ENCODE peak calls at places on chromosomes 2 and 18, in nine cellular contexts. One of them, this sample, is unnamed.

GRCh38 chr2:233445152-233445830 is 91.0 kb downstream of the DGKD start:
- DNase-seq in cardiac muscle cell: no peak
- DNase-seq in cardiac fibroblast: no peak
- DNase-seq in chondrocyte: no peak
- DNase-seq in choroid plexus epithelial cell: no peak
- DNase-seq in HFFc6: no peak
- DNase-seq in AG04450: no peak
- DNase-seq in MCF 10A: no peak
- DNase-seq in brain microvascular endothelial cell: no peak
- DNase-seq in this sample: no peak

GRCh38 chr2:15730545-15731212 is 139.0 kb downstream of the DDX1 start:
- DNase-seq in cardiac muscle cell: peak
- DNase-seq in cardiac fibroblast: peak
- DNase-seq in chondrocyte: peak
- DNase-seq in choroid plexus epithelial cell: peak
- DNase-seq in HFFc6: peak
- DNase-seq in AG04450: peak
- DNase-seq in MCF 10A: peak
- DNase-seq in brain microvascular endothelial cell: peak
- DNase-seq in this sample: peak

GRCh38 chr18:79614211-79615028 is 65.2 kb upstream of the CTDP1 start:
- DNase-seq in cardiac muscle cell: no peak
- DNase-seq in cardiac fibroblast: no peak
- DNase-seq in chondrocyte: peak
- DNase-seq in choroid plexus epithelial cell: no peak
- DNase-seq in HFFc6: no peak
- DNase-seq in AG04450: no peak
- DNase-seq in MCF 10A: no peak
- DNase-seq in brain microvascular endothelial cell: no peak
- DNase-seq in this sample: no peak

GRCh38 chr2:180999274-180999964 is 19.0 kb downstream of the UBE2E3 start:
- DNase-seq in cardiac muscle cell: no peak
- DNase-seq in cardiac fibroblast: peak
- DNase-seq in chondrocyte: no peak
- DNase-seq in choroid plexus epithelial cell: no peak
- DNase-seq in HFFc6: no peak
- DNase-seq in AG04450: no peak
- DNase-seq in MCF 10A: peak
- DNase-seq in brain microvascular endothelial cell: no peak
- DNase-seq in this sample: no peak

GRCh38 chr2:173150963-173151362 is 75.3 kb downstream of the MAP3K20 start:
- DNase-seq in cardiac muscle cell: no peak
- DNase-seq in cardiac fibroblast: no peak
- DNase-seq in chondrocyte: no peak
- DNase-seq in choroid plexus epithelial cell: no peak
- DNase-seq in HFFc6: no peak
- DNase-seq in AG04450: no peak
- DNase-seq in MCF 10A: no peak
- DNase-seq in brain microvascular endothelial cell: no peak
- DNase-seq in this sample: no peak

GRCh38 chr2:237514474-237515130 is 27.6 kb downstream of the MLPH start:
- DNase-seq in cardiac muscle cell: peak
- DNase-seq in cardiac fibroblast: no peak
- DNase-seq in chondrocyte: peak
- DNase-seq in choroid plexus epithelial cell: no peak
- DNase-seq in HFFc6: no peak
- DNase-seq in AG04450: no peak
- DNase-seq in MCF 10A: no peak
- DNase-seq in brain microvascular endothelial cell: no peak
- DNase-seq in this sample: no peak

GRCh38 chr2:88620015-88620414 is 7.2 kb downstream of the EIF2AK3 start:
- DNase-seq in cardiac muscle cell: no peak
- DNase-seq in cardiac fibroblast: no peak
- DNase-seq in chondrocyte: no peak
- DNase-seq in choroid plexus epithelial cell: no peak
- DNase-seq in HFFc6: no peak
- DNase-seq in AG04450: no peak
- DNase-seq in MCF 10A: no peak
- DNase-seq in brain microvascular endothelial cell: no peak
- DNase-seq in this sample: no peak

GRCh38 chr2:140178224-140178623 is 1398.0 kb upstream of the NXPH2 start:
- DNase-seq in cardiac muscle cell: no peak
- DNase-seq in cardiac fibroblast: peak
- DNase-seq in chondrocyte: no peak
- DNase-seq in choroid plexus epithelial cell: peak
- DNase-seq in HFFc6: no peak
- DNase-seq in AG04450: no peak
- DNase-seq in MCF 10A: no peak
- DNase-seq in brain microvascular endothelial cell: no peak
- DNase-seq in this sample: peak

GRCh38 chr18:76056467-76057194 is 438.4 kb downstream of the ZNF516 start:
- DNase-seq in cardiac muscle cell: no peak
- DNase-seq in cardiac fibroblast: peak
- DNase-seq in chondrocyte: no peak
- DNase-seq in choroid plexus epithelial cell: no peak
- DNase-seq in HFFc6: no peak
- DNase-seq in AG04450: no peak
- DNase-seq in MCF 10A: no peak
- DNase-seq in brain microvascular endothelial cell: no peak
- DNase-seq in this sample: no peak

GRCh38 chr2:220892018-220892634 is 680.0 kb downstream of the EPHA4 start:
- DNase-seq in cardiac muscle cell: no peak
- DNase-seq in cardiac fibroblast: no peak
- DNase-seq in chondrocyte: no peak
- DNase-seq in choroid plexus epithelial cell: no peak
- DNase-seq in HFFc6: no peak
- DNase-seq in AG04450: no peak
- DNase-seq in MCF 10A: no peak
- DNase-seq in brain microvascular endothelial cell: no peak
- DNase-seq in this sample: no peak

GRCh38 chr18:27921904-27922541 is 254.9 kb downstream of the CDH2 start:
- DNase-seq in cardiac muscle cell: peak
- DNase-seq in cardiac fibroblast: peak
- DNase-seq in chondrocyte: no peak
- DNase-seq in choroid plexus epithelial cell: peak
- DNase-seq in HFFc6: peak
- DNase-seq in AG04450: peak
- DNase-seq in MCF 10A: peak
- DNase-seq in brain microvascular endothelial cell: peak
- DNase-seq in this sample: peak

GRCh38 chr2:74847075-74847858 is 13.3 kb downstream of the HK2 start:
- DNase-seq in cardiac muscle cell: no peak
- DNase-seq in cardiac fibroblast: peak
- DNase-seq in chondrocyte: no peak
- DNase-seq in choroid plexus epithelial cell: no peak
- DNase-seq in HFFc6: no peak
- DNase-seq in AG04450: no peak
- DNase-seq in MCF 10A: no peak
- DNase-seq in brain microvascular endothelial cell: no peak
- DNase-seq in this sample: no peak

GRCh38 chr2:160505236-160505635 is 11.6 kb upstream of the RBMS1 start:
- DNase-seq in cardiac muscle cell: no peak
- DNase-seq in cardiac fibroblast: no peak
- DNase-seq in chondrocyte: no peak
- DNase-seq in choroid plexus epithelial cell: no peak
- DNase-seq in HFFc6: no peak
- DNase-seq in AG04450: no peak
- DNase-seq in MCF 10A: peak
- DNase-seq in brain microvascular endothelial cell: no peak
- DNase-seq in this sample: no peak

GRCh38 chr18:14974576-14974975 is 226.6 kb downstream of the ANKRD30B start:
- DNase-seq in cardiac muscle cell: no peak
- DNase-seq in cardiac fibroblast: no peak
- DNase-seq in chondrocyte: no peak
- DNase-seq in choroid plexus epithelial cell: no peak
- DNase-seq in HFFc6: no peak
- DNase-seq in AG04450: no peak
- DNase-seq in MCF 10A: peak
- DNase-seq in brain microvascular endothelial cell: no peak
- DNase-seq in this sample: no peak

GRCh38 chr18:26086959-26087358 is 3.5 kb downstream of the SS18 start:
- DNase-seq in cardiac muscle cell: no peak
- DNase-seq in cardiac fibroblast: no peak
- DNase-seq in chondrocyte: no peak
- DNase-seq in choroid plexus epithelial cell: no peak
- DNase-seq in HFFc6: no peak
- DNase-seq in AG04450: no peak
- DNase-seq in MCF 10A: no peak
- DNase-seq in brain microvascular endothelial cell: no peak
- DNase-seq in this sample: no peak
- TF ChIP-seq CTCF in cardiac muscle cell: no peak
- TF ChIP-seq CTCF in cardiac fibroblast: no peak
- TF ChIP-seq CTCF in chondrocyte: no peak
- TF ChIP-seq CTCF in choroid plexus epithelial cell: no peak
- TF ChIP-seq CTCF in HFFc6: no peak
- TF ChIP-seq CTCF in AG04450: no peak
- TF ChIP-seq CTCF in MCF 10A: no peak
- TF ChIP-seq CTCF in brain microvascular endothelial cell: no peak
- TF ChIP-seq CTCF in this sample: no peak

GRCh38 chr2:28155627-28156026 is 237.0 kb upstream of the FOSL2 start:
- DNase-seq in cardiac muscle cell: no peak
- DNase-seq in cardiac fibroblast: no peak
- DNase-seq in chondrocyte: no peak
- DNase-seq in choroid plexus epithelial cell: no peak
- DNase-seq in HFFc6: no peak
- DNase-seq in AG04450: no peak
- DNase-seq in MCF 10A: peak
- DNase-seq in brain microvascular endothelial cell: no peak
- DNase-seq in this sample: no peak
- TF ChIP-seq CTCF in cardiac muscle cell: peak
- TF ChIP-seq CTCF in cardiac fibroblast: peak
- TF ChIP-seq CTCF in chondrocyte: peak
- TF ChIP-seq CTCF in choroid plexus epithelial cell: peak
- TF ChIP-seq CTCF in HFFc6: peak
- TF ChIP-seq CTCF in AG04450: peak
- TF ChIP-seq CTCF in MCF 10A: peak
- TF ChIP-seq CTCF in brain microvascular endothelial cell: peak
- TF ChIP-seq CTCF in this sample: peak

DNA sequence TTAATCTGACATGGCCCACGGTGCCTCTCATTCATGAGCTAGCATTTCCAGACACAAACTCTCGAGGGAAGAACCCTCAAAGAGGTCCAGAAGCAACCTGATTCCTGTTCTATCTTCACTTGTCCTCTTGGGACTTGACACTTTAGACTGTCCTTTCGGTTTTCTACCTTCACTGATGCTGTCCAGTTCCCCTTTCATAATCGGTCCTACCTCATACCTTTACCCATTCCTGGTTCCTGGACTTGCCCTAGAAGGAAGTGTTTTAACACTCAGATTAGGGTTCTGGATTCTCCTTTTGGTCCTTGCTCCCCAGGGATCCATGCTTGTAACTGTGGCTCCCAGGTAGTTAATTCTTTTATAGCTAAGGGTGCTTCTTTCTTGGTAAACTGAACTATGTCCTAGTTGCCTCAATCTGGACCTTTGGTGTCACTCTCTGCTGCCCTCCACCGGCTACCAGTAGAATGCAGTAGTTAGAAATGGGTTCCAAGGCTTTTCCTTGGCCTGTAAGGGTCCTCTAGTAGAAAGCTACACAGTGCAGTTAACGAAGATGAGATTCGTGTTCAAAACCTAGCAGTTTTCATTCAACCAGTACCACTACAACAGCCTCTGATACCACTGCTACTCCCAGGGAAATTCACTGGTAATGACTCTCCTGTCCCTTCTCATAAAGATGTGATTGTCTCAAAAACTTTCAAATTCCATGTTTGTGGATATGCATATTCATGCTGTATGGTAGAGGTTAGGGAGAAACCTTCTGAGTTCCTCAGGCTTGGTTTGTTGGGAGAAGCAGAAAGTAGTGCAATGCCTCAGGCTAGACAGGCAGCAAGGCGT is 178.1 kb upstream of the CYP26B1 start:
- DNase-seq in cardiac muscle cell: peak
- DNase-seq in cardiac fibroblast: peak
- DNase-seq in chondrocyte: no peak
- DNase-seq in choroid plexus epithelial cell: peak
- DNase-seq in HFFc6: peak
- DNase-seq in AG04450: no peak
- DNase-seq in MCF 10A: peak
- DNase-seq in brain microvascular endothelial cell: peak
- DNase-seq in this sample: peak
- TF ChIP-seq CTCF in cardiac muscle cell: peak
- TF ChIP-seq CTCF in cardiac fibroblast: peak
- TF ChIP-seq CTCF in chondrocyte: peak
- TF ChIP-seq CTCF in choroid plexus epithelial cell: peak
- TF ChIP-seq CTCF in HFFc6: peak
- TF ChIP-seq CTCF in AG04450: peak
- TF ChIP-seq CTCF in MCF 10A: peak
- TF ChIP-seq CTCF in brain microvascular endothelial cell: peak
- TF ChIP-seq CTCF in this sample: peak

GRCh38 chr2:54695378-54695777 is 28.1 kb upstream of the EML6 start:
- DNase-seq in cardiac muscle cell: no peak
- DNase-seq in cardiac fibroblast: no peak
- DNase-seq in chondrocyte: no peak
- DNase-seq in choroid plexus epithelial cell: no peak
- DNase-seq in HFFc6: no peak
- DNase-seq in AG04450: no peak
- DNase-seq in MCF 10A: no peak
- DNase-seq in brain microvascular endothelial cell: no peak
- DNase-seq in this sample: no peak

GRCh38 chr2:54687595-54688152 is 35.8 kb upstream of the EML6 start:
- DNase-seq in cardiac muscle cell: no peak
- DNase-seq in cardiac fibroblast: no peak
- DNase-seq in chondrocyte: no peak
- DNase-seq in choroid plexus epithelial cell: no peak
- DNase-seq in HFFc6: no peak
- DNase-seq in AG04450: no peak
- DNase-seq in MCF 10A: no peak
- DNase-seq in brain microvascular endothelial cell: no peak
- DNase-seq in this sample: no peak

GRCh38 chr2:54692556-54692955 is 30.9 kb upstream of the EML6 start:
- DNase-seq in cardiac muscle cell: no peak
- DNase-seq in cardiac fibroblast: no peak
- DNase-seq in chondrocyte: no peak
- DNase-seq in choroid plexus epithelial cell: no peak
- DNase-seq in HFFc6: no peak
- DNase-seq in AG04450: no peak
- DNase-seq in MCF 10A: no peak
- DNase-seq in brain microvascular endothelial cell: no peak
- DNase-seq in this sample: no peak

DNA sequence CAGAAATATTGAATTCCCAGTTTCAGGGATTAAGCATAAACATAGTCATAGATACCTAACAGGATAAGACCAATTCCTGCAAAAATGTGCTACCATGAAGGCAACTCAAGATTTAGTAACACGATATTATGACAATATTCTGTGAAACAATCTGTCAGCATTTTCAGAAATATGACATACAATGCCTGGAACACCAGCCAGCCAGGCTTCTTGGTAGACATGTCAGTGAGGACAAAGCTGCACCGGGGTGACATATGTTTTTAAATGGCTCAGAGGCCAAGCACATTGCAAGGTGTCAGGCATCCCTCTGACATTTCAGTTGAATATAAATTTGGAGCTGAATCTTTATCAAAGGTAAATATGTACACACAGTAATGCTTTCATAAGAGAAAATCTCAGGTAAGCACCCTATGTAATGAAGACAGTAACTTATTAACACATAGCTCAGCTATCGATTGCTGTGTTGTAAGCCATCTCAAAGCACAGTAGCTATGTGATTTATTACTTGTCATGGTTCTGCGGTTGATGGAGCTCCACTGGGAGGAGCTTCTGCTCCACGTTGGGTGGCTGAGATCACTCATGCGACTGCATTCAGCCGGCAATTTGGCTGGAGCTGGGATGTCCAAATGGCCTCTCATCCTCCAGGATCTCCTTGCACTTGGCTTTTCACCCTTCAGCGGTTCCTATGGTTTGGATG is 31.9 kb upstream of the EML6 start:
- DNase-seq in cardiac muscle cell: no peak
- DNase-seq in cardiac fibroblast: no peak
- DNase-seq in chondrocyte: no peak
- DNase-seq in choroid plexus epithelial cell: no peak
- DNase-seq in HFFc6: no peak
- DNase-seq in AG04450: no peak
- DNase-seq in MCF 10A: no peak
- DNase-seq in brain microvascular endothelial cell: no peak
- DNase-seq in this sample: no peak
- TF ChIP-seq CTCF in cardiac muscle cell: no peak
- TF ChIP-seq CTCF in cardiac fibroblast: no peak
- TF ChIP-seq CTCF in chondrocyte: no peak
- TF ChIP-seq CTCF in choroid plexus epithelial cell: no peak
- TF ChIP-seq CTCF in HFFc6: no peak
- TF ChIP-seq CTCF in AG04450: no peak
- TF ChIP-seq CTCF in MCF 10A: no peak
- TF ChIP-seq CTCF in brain microvascular endothelial cell: no peak
- TF ChIP-seq CTCF in this sample: no peak